ENCODE peak calls at places on chromosome 1, in four cellular contexts. B is GM06990, S is WTC11, G is PC-9. U is an unnamed sample.

GRCh38 chr1:212738330-212738729 is 38.7 kb upstream of the BATF3 start:
- DNase-seq in B (no peak), S (no peak), G (no peak), U (no peak)

GRCh38 chr1:175679931-175680652 is 63.3 kb downstream of the TNR start:
- DNase-seq in G (no peak), B (no peak), S (no peak), U (no peak)

GRCh38 chr1:65395887-65396612 is 24.4 kb upstream of the LEPR start:
- DNase-seq in S (no peak), B (no peak), G (no peak), U (no peak)

GRCh38 chr1:206965781-206966180 is 4.5 kb downstream of the FCAMR start:
- DNase-seq in G (no peak), S (no peak), B (no peak), U (no peak)

GRCh38 chr1:29581256-29581655 is 344.9 kb downstream of the PTPRU start:
- DNase-seq in G (no peak), B (no peak), S (no peak), U (no peak)

GRCh38 chr1:109040627-109041613 is 982 bp downstream of the WDR47 start:
- DNase-seq in B (peak), G (peak), S (peak), U (peak)

GRCh38 chr1:155193275-155193990 is 14.3 kb downstream of the THBS3 start:
- DNase-seq in S (peak), G (peak), B (peak), U (peak)

GRCh38 chr1:9881838-9882249 is 28.2 kb downstream of the CTNNBIP1 start:
- DNase-seq in B (no peak), G (peak), S (no peak), U (no peak)

GRCh38 chr1:204301171-204301957 is 58.4 kb downstream of the PLEKHA6 start:
- DNase-seq in B (no peak), G (no peak), S (no peak), U (no peak)

GRCh38 chr1:158067651-158068050 is 74.2 kb downstream of the KIRREL1 start:
- DNase-seq in G (no peak), B (no peak), S (no peak), U (no peak)

GRCh38 chr1:212595787-212596714 is 12.5 kb upstream of the ATF3 start:
- DNase-seq in S (peak), B (peak), G (peak), U (peak)

DNA sequence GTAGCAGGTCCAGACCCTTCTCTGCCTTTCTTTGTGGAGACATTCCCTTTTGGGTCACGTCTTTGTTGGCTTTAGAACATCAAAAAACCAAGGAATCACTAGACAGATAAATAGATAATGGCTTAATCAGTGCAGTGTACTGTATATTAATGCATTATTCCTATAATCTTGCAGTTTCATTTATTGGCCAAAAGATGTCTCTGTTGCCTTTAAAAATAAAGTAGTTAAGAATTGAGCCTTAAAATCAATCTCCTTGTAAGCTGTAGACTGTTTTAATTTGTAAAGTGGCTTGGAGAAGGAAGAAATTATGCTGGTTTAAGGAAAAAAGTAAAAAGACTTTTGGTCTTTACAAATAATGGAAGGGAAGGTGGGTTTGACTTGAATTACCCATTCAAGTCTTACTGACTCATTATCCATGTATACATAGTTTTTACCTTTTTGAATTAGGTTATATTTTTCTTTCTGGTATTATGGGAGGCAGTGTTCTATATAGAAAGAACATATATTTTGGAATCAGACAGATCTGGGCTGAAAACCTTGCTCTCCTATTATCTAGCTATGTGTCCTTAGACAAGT is 84.6 kb downstream of the VPS13D start:
- DNase-seq in G (no peak), S (no peak), B (no peak), U (peak)
- TF ChIP-seq CTCF in G (peak), S (no peak), B (peak), U (no peak)

GRCh38 chr1:8776104-8776503 is 41.3 kb downstream of the RERE start:
- DNase-seq in B (no peak), S (no peak), G (no peak), U (no peak)
- TF ChIP-seq CTCF in B (no peak), S (no peak), G (no peak), U (no peak)

GRCh38 chr1:56803561-56804156 is 15.5 kb downstream of the FYB2 start:
- DNase-seq in G (peak), S (peak), B (no peak), U (no peak)

GRCh38 chr1:56808385-56808784 is 10.8 kb downstream of the FYB2 start:
- DNase-seq in B (no peak), S (no peak), G (no peak), U (no peak)

GRCh38 chr1:56811331-56811730 is 7.9 kb downstream of the FYB2 start:
- DNase-seq in S (no peak), G (peak), B (no peak), U (no peak)

GRCh38 chr1:56806804-56807203 is 12.4 kb downstream of the FYB2 start:
- DNase-seq in B (no peak), S (no peak), G (no peak), U (no peak)
- TF ChIP-seq CTCF in B (no peak), S (no peak), G (no peak), U (no peak)

GRCh38 chr1:179366093-179366800 is 476 bp downstream of the AXDND1 start:
- DNase-seq in B (no peak), G (no peak), S (no peak), U (peak)
- TF ChIP-seq CTCF in B (no peak), G (peak), S (no peak), U (no peak)

GRCh38 chr1:1402081-1402900 is 3.2 kb upstream of the CCNL2 start:
- DNase-seq in S (peak), G (peak), B (no peak), U (peak)
- TF ChIP-seq CTCF in S (peak), G (peak), B (peak), U (peak)

DNA sequence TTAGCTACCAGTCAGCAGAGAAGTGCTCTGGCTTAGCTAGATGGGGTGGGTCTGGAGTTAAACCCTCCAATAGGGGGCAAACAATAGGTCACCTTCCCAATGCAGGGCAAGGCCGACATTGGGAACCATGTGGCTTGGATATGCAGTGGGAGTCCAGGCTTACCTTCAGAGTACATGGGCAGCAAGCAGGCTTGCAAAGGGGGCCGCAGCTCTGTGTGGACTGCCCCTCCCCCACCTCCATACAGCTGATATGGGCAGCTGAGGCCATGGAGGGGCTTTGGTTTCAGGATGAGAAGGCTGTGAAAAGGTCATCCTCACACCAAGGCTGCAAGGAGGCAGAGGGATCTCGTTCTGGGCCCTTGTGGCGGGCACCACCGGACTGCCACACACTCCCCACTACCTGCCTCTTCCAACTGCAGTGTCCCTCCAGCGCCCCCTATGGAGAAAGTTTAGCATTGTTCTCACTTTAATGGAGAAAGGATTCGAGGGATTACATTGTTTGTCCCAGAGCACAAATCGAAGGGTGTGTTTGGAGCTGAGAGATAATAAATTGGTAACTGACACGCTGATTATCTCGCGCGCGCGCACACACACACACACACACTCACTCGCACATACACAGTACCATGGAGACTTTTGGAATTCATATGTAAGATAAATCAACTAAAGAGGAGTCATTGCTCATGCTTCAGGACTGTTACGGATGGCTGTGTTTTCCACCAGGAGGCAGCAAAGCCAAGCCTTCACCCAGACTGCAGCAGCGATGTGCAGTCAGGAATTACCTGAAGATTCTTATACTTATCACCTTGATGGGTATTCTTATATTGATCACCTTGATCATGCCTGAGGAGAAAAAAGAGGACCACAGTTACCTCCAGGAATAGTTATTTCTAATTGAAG is 7.0 kb upstream of the SMCP start:
- DNase-seq in S (peak), G (peak), B (no peak), U (no peak)
- TF ChIP-seq CTCF in S (peak), G (peak), B (peak), U (peak)

DNA sequence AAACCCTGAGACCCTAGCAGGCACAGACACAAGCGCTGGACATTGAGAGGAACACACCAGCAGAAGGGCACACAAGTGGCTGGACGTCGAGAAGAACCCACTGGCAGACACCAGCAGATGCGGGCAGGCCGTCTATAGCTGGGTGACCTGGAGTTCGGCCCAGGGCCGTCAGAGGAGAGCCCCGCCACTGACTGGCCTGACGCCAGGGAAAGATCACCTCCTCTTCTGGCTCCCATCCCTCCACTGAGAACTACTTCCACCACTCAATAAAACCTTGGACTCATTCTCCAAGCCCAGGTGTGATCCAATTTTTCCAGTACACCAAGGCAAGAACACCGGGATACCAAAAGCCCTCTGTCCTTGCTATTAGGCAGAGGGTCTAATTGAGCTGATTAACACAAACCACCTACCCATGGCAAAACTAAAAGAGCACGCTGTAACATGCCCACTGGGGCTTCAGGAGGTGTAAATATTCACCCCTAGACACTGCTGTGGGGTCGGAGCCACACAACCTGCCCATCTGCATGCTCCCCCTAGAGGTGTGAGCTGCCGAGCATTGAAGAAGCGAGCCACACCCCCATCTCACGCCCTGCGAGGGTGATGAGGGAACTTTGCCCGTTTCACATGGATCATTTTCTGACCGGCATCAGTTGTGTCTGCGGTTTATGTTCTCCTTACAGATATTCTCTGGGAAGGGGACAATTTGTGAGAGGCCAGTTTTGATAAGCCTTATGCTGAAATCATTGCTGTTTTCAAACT is 104.8 kb downstream of the HLX start:
- DNase-seq in G (no peak), B (no peak), S (peak), U (no peak)
- TF ChIP-seq CTCF in G (no peak), B (peak), S (no peak), U (peak)